ENCODE peak calls at places on chromosomes 13 and 19, in five cellular contexts. One of them, this sample, is unnamed.

GRCh38 chr13:99228737-99229691 is 28.4 kb downstream of the UBAC2 start:
- DNase-seq in esophagus squamous epithelium: no peak
- DNase-seq in cardiac muscle cell: no peak
- DNase-seq in heart right ventricle: no peak
- DNase-seq in psoas muscle: no peak
- DNase-seq in this sample: no peak

GRCh38 chr13:27171244-27171829 is at the start of gene USP12:
- DNase-seq in esophagus squamous epithelium: no peak
- DNase-seq in cardiac muscle cell: peak; percentile 39
- DNase-seq in heart right ventricle: peak; percentile 24
- DNase-seq in psoas muscle: no peak
- DNase-seq in this sample: no peak

GRCh38 chr13:91347996-91348905 is 764 bp downstream of the MIR17HG start:
- DNase-seq in esophagus squamous epithelium: no peak
- DNase-seq in cardiac muscle cell: peak; percentile 34
- DNase-seq in heart right ventricle: peak; percentile 32
- DNase-seq in psoas muscle: peak; percentile 64
- DNase-seq in this sample: peak; percentile 78

GRCh38 chr13:93752506-93752905 is 525.9 kb downstream of the GPC6 start:
- DNase-seq in esophagus squamous epithelium: no peak
- DNase-seq in cardiac muscle cell: no peak
- DNase-seq in heart right ventricle: peak; percentile 3
- DNase-seq in psoas muscle: no peak
- DNase-seq in this sample: no peak

GRCh38 chr19:10471909-10472308 is 31.2 kb downstream of the KEAP1 start:
- DNase-seq in esophagus squamous epithelium: no peak
- DNase-seq in cardiac muscle cell: peak; percentile 66
- DNase-seq in heart right ventricle: no peak
- DNase-seq in psoas muscle: no peak
- DNase-seq in this sample: peak; percentile 13

GRCh38 chr13:31951215-31951678 is 80.3 kb upstream of the FRY start:
- DNase-seq in esophagus squamous epithelium: peak; percentile 8
- DNase-seq in cardiac muscle cell: no peak
- DNase-seq in heart right ventricle: peak; percentile 43
- DNase-seq in psoas muscle: peak; percentile 75
- DNase-seq in this sample: peak; percentile 16

GRCh38 chr13:92821324-92821723 is 405.3 kb upstream of the GPC6 start:
- DNase-seq in esophagus squamous epithelium: no peak
- DNase-seq in cardiac muscle cell: no peak
- DNase-seq in heart right ventricle: no peak
- DNase-seq in psoas muscle: no peak
- DNase-seq in this sample: no peak

GRCh38 chr19:18417250-18418033 is 1.8 kb upstream of the SSBP4 start:
- DNase-seq in esophagus squamous epithelium: no peak
- DNase-seq in cardiac muscle cell: peak; percentile 96
- DNase-seq in heart right ventricle: peak; percentile 91
- DNase-seq in psoas muscle: peak; percentile 86
- DNase-seq in this sample: no peak

GRCh38 chr13:36130542-36131214 is 504 bp downstream of the DCLK1 start:
- DNase-seq in esophagus squamous epithelium: no peak
- DNase-seq in cardiac muscle cell: peak; percentile 33
- DNase-seq in heart right ventricle: peak; percentile 34
- DNase-seq in psoas muscle: peak; percentile 64
- DNase-seq in this sample: no peak

GRCh38 chr19:42089772-42090171 is 13.8 kb downstream of the ZNF574 start:
- DNase-seq in esophagus squamous epithelium: no peak
- DNase-seq in cardiac muscle cell: no peak
- DNase-seq in heart right ventricle: no peak
- DNase-seq in psoas muscle: peak; percentile 34
- DNase-seq in this sample: no peak

GRCh38 chr19:4539697-4540581 is at the start of gene LRG1:
- DNase-seq in esophagus squamous epithelium: no peak
- DNase-seq in cardiac muscle cell: peak; percentile 80
- DNase-seq in heart right ventricle: peak; percentile 44
- DNase-seq in psoas muscle: no peak
- DNase-seq in this sample: no peak

GRCh38 chr13:113977976-113978375 is 4.1 kb upstream of the C13orf46 start:
- DNase-seq in esophagus squamous epithelium: no peak
- DNase-seq in cardiac muscle cell: no peak
- DNase-seq in heart right ventricle: no peak
- DNase-seq in psoas muscle: peak; percentile 39
- DNase-seq in this sample: no peak

DNA sequence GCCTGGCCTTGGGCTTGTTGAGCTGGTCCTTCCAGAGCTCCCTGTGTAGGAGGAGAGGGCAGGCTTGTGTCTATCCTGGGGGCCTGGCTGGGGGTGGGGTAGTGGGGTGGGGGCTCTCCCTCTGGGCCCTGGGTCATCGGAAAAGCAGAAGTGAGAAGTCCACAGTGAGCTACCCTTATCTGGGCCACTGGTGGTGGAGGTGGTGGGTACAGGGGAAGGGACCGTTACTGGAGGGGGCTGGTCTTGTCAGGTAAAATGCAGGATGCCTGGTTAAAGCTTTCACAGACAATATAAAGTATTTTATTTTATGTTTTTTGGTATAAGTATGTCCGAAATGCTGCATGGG is 338 bp upstream of the SIGLEC10 start:
- DNase-seq in esophagus squamous epithelium: no peak
- DNase-seq in cardiac muscle cell: no peak
- DNase-seq in heart right ventricle: no peak
- DNase-seq in psoas muscle: no peak
- DNase-seq in this sample: no peak
- H3K9me3 ChIP-seq in esophagus squamous epithelium: no peaks in the 10 kb centered on the region
- H3K9me3 ChIP-seq in cardiac muscle cell: no peaks in the 10 kb centered on the region
- H3K9me3 ChIP-seq in heart right ventricle: no peaks in the 10 kb centered on the region
- H3K9me3 ChIP-seq in psoas muscle: no peaks in the 10 kb centered on the region
- H3K9me3 ChIP-seq in this sample: no peaks in the 10 kb centered on the region

GRCh38 chr19:35710784-35711723 is 6.7 kb downstream of the ZBTB32 start:
- DNase-seq in esophagus squamous epithelium: no peak
- DNase-seq in cardiac muscle cell: no peak
- DNase-seq in heart right ventricle: no peak
- DNase-seq in psoas muscle: no peak
- DNase-seq in this sample: no peak
- H3K4me3 ChIP-seq in esophagus squamous epithelium: no peak overlapping the region
- H3K4me3 ChIP-seq in cardiac muscle cell: no peak overlapping the region
- H3K4me3 ChIP-seq in heart right ventricle: no peak overlapping the region
- H3K4me3 ChIP-seq in psoas muscle: no peak overlapping the region
- H3K4me3 ChIP-seq in this sample: no peak overlapping the region

DNA sequence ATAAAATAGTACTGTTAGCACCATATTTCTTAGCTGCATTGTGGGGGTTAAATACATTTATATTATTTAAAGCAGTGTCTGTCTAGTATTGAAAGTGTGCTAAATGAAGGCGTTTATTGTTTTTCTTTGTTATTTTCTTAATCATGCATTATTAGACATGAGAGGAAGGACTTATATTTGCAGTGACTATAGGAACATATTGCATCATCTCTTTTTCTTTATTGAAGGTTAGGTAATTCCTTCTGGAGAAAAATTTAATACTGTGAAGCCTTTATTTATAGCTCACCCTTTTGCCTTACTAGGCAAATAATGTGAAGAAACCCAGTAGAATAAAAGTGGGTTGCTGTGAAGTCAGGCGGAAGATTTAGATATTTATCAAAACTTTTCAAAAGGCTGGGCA is 78.9 kb upstream of the ZNF420 start:
- DNase-seq in esophagus squamous epithelium: no peak
- DNase-seq in cardiac muscle cell: no peak
- DNase-seq in heart right ventricle: no peak
- DNase-seq in psoas muscle: no peak
- DNase-seq in this sample: no peak
- H3K9me3 ChIP-seq in esophagus squamous epithelium: no peaks in the 10 kb centered on the region
- H3K9me3 ChIP-seq in cardiac muscle cell: no peaks in the 10 kb centered on the region
- H3K9me3 ChIP-seq in heart right ventricle: peaks cover 7% of the 10 kb centered on the region
- H3K9me3 ChIP-seq in psoas muscle: peaks cover 40% of the 10 kb centered on the region
- H3K9me3 ChIP-seq in this sample: no peaks in the 10 kb centered on the region

DNA sequence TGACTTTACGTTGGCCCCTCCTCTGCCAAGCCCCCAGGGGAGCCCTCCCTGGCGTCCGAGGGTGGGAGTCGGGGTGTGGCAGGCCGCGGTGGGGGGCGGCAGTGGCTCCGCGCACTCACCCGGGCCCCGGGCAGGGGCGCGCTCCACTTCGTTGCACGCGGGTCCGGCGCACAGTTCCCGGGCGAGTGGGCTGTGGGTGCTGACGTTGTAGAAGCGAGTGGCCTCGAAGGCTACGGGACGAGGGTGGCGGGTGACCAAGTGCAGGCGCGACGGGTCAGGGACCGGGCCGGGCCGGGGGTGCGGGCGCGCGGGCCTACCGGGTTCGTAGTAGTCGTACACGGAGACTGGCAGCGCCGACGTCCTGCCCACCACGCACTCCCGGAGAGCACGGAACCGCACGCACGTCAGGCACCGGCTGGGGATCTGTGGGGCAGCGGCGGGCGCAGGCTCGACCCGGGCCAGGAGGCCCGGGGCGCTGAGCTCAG is 8.8 kb downstream of the F2RL3 start:
- DNase-seq in esophagus squamous epithelium: no peak
- DNase-seq in cardiac muscle cell: no peak
- DNase-seq in heart right ventricle: no peak
- DNase-seq in psoas muscle: peak; percentile 66
- DNase-seq in this sample: no peak
- H3K4me3 ChIP-seq in esophagus squamous epithelium: peak overlapping the region; percentile 55
- H3K4me3 ChIP-seq in cardiac muscle cell: peak overlapping the region; percentile 34
- H3K4me3 ChIP-seq in heart right ventricle: peak overlapping the region; percentile 66
- H3K4me3 ChIP-seq in psoas muscle: peak overlapping the region; percentile 69
- H3K4me3 ChIP-seq in this sample: peak overlapping the region; percentile 47

GRCh38 chr19:56856822-56857221 is 16.3 kb upstream of the PEG3 start:
- DNase-seq in esophagus squamous epithelium: no peak
- DNase-seq in cardiac muscle cell: no peak
- DNase-seq in heart right ventricle: no peak
- DNase-seq in psoas muscle: no peak
- DNase-seq in this sample: no peak
- H3K9me3 ChIP-seq in esophagus squamous epithelium: no peaks in the 10 kb centered on the region
- H3K9me3 ChIP-seq in cardiac muscle cell: no peaks in the 10 kb centered on the region
- H3K9me3 ChIP-seq in heart right ventricle: no peaks in the 10 kb centered on the region
- H3K9me3 ChIP-seq in psoas muscle: no peaks in the 10 kb centered on the region
- H3K9me3 ChIP-seq in this sample: no peaks in the 10 kb centered on the region

GRCh38 chr13:49606747-49607648 is 21.3 kb upstream of the ARL11 start:
- DNase-seq in esophagus squamous epithelium: peak; percentile 32
- DNase-seq in cardiac muscle cell: peak; percentile 93
- DNase-seq in heart right ventricle: peak; percentile 88
- DNase-seq in psoas muscle: peak; percentile 91
- DNase-seq in this sample: peak; percentile 77
- H3K4me3 ChIP-seq in esophagus squamous epithelium: peak overlapping the region; percentile 14
- H3K4me3 ChIP-seq in cardiac muscle cell: no peak overlapping the region
- H3K4me3 ChIP-seq in heart right ventricle: peak overlapping the region; percentile 42
- H3K4me3 ChIP-seq in psoas muscle: peak overlapping the region; percentile 54
- H3K4me3 ChIP-seq in this sample: no peak overlapping the region

GRCh38 chr19:54594737-54595136 is 1.3 kb downstream of the LILRA1 start:
- DNase-seq in esophagus squamous epithelium: no peak
- DNase-seq in cardiac muscle cell: no peak
- DNase-seq in heart right ventricle: no peak
- DNase-seq in psoas muscle: no peak
- DNase-seq in this sample: no peak
- H3K9me3 ChIP-seq in esophagus squamous epithelium: no peaks in the 10 kb centered on the region
- H3K9me3 ChIP-seq in cardiac muscle cell: no peaks in the 10 kb centered on the region
- H3K9me3 ChIP-seq in heart right ventricle: no peaks in the 10 kb centered on the region
- H3K9me3 ChIP-seq in psoas muscle: no peaks in the 10 kb centered on the region
- H3K9me3 ChIP-seq in this sample: no peaks in the 10 kb centered on the region

GRCh38 chr13:41428155-41428554 is 29.2 kb upstream of the RGCC start:
- DNase-seq in esophagus squamous epithelium: no peak
- DNase-seq in cardiac muscle cell: peak; percentile 2
- DNase-seq in heart right ventricle: peak; percentile 6
- DNase-seq in psoas muscle: no peak
- DNase-seq in this sample: peak; percentile 27

GRCh38 chr13:41426047-41426446 is 31.3 kb upstream of the RGCC start:
- DNase-seq in esophagus squamous epithelium: no peak
- DNase-seq in cardiac muscle cell: no peak
- DNase-seq in heart right ventricle: no peak
- DNase-seq in psoas muscle: no peak
- DNase-seq in this sample: no peak

DNA sequence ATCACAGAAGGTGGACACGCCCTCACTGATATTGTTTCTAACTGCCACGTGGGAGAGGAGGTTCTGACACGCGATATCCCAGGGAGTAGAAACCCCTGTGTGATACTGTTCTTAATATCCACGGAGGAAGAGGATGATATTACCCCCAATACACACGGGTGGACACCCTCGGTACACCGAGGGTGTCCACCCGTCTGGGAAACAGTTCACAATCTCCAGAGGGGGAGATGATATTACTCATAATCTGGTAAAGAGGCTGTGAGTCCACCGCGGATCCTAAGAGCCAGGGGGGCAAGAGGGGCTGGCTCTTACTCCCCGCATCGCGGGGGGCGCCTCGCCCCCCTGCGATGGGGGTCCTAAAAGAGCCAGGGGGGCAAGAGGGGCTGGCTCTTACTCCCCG is 29.6 kb upstream of the RGCC start:
- DNase-seq in esophagus squamous epithelium: no peak
- DNase-seq in cardiac muscle cell: no peak
- DNase-seq in heart right ventricle: no peak
- DNase-seq in psoas muscle: no peak
- DNase-seq in this sample: no peak
- H3K4me3 ChIP-seq in esophagus squamous epithelium: no peak overlapping the region
- H3K4me3 ChIP-seq in cardiac muscle cell: no peak overlapping the region
- H3K4me3 ChIP-seq in heart right ventricle: peak overlapping the region; percentile 30
- H3K4me3 ChIP-seq in psoas muscle: peak overlapping the region; percentile 39
- H3K4me3 ChIP-seq in this sample: no peak overlapping the region

GRCh38 chr19:11987405-11988231 is 22.8 kb downstream of the ZNF763 start:
- DNase-seq in esophagus squamous epithelium: peak; percentile 79
- DNase-seq in cardiac muscle cell: peak; percentile 96
- DNase-seq in heart right ventricle: peak; percentile 96
- DNase-seq in psoas muscle: peak; percentile 97
- DNase-seq in this sample: peak; percentile 85

GRCh38 chr19:11984986-11985385 is 20.1 kb downstream of the ZNF763 start:
- DNase-seq in esophagus squamous epithelium: no peak
- DNase-seq in cardiac muscle cell: no peak
- DNase-seq in heart right ventricle: no peak
- DNase-seq in psoas muscle: no peak
- DNase-seq in this sample: no peak

GRCh38 chr19:11986754-11987153 is 21.9 kb downstream of the ZNF763 start:
- DNase-seq in esophagus squamous epithelium: no peak
- DNase-seq in cardiac muscle cell: no peak
- DNase-seq in heart right ventricle: no peak
- DNase-seq in psoas muscle: no peak
- DNase-seq in this sample: no peak

DNA sequence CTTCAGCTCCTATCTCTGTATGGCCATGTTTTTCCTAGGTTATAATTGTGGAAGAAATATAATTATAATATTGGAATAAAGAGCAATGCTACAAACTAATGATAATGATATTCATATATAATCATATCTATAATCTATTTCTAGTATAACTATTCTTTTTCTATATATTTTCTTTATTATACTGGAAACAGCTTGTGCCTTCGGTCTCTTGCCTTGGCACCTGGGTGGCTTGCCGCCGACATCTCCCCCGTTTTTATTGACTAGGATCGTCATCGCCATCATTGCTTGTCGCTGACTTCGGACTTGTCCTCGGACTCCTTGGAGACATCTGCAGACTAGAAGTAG is 24.2 kb downstream of the ZNF763 start:
- DNase-seq in esophagus squamous epithelium: no peak
- DNase-seq in cardiac muscle cell: no peak
- DNase-seq in heart right ventricle: no peak
- DNase-seq in psoas muscle: no peak
- DNase-seq in this sample: no peak
- H3K9me3 ChIP-seq in esophagus squamous epithelium: no peaks in the 10 kb centered on the region
- H3K9me3 ChIP-seq in cardiac muscle cell: no peaks in the 10 kb centered on the region
- H3K9me3 ChIP-seq in heart right ventricle: no peaks in the 10 kb centered on the region
- H3K9me3 ChIP-seq in psoas muscle: no peaks in the 10 kb centered on the region
- H3K9me3 ChIP-seq in this sample: no peaks in the 10 kb centered on the region

This sample was measured in CD4-positive, alpha-beta memory T cell.